ENCODE peak calls at places on chromosomes 16 and 17, in five cellular contexts. Z is gastrocnemius medialis, L is neural progenitor cell, O is psoas muscle, W is substantia nigra. U is an unnamed sample.

GRCh38 chr17:14197582-14197981 is 39.1 kb downstream of the CDRT15 start:
- DNase-seq in O (no peak), W (no peak), Z (no peak), L (no peak), U (no peak)

GRCh38 chr17:41615454-41615853 is 2.9 kb upstream of the KRT16 start:
- DNase-seq in Z (no peak), O (no peak), W (no peak), L (peak), U (no peak)

GRCh38 chr16:28543072-28543471 is 4.3 kb upstream of the NUPR1 start:
- DNase-seq in W (no peak), Z (peak), L (no peak), O (no peak), U (no peak)

GRCh38 chr17:76179496-76180467 is 38.7 kb upstream of the FOXJ1 start:
- DNase-seq in L (no peak), O (no peak), Z (no peak), W (no peak), U (no peak)

GRCh38 chr16:57187508-57187854 is 1.4 kb downstream of the RSPRY1 start:
- DNase-seq in L (no peak), Z (no peak), O (no peak), W (no peak), U (no peak)

GRCh38 chr16:525520-526180 is 1.9 kb upstream of the CAPN15 start:
- DNase-seq in Z (no peak), L (no peak), O (no peak), W (no peak), U (no peak)

GRCh38 chr17:66472123-66472522 is 169.7 kb downstream of the PRKCA start:
- DNase-seq in W (no peak), O (no peak), L (no peak), Z (no peak), U (no peak)

GRCh38 chr16:85826686-85827247 is 27.3 kb downstream of the COX4I1 start:
- DNase-seq in L (no peak), O (no peak), W (no peak), Z (no peak), U (no peak)

GRCh38 chr17:77724876-77725615 is 233.5 kb upstream of the TNRC6C start:
- DNase-seq in Z (no peak), L (no peak), W (no peak), O (no peak), U (peak)

GRCh38 chr17:44408786-44409185 is 19.3 kb upstream of the ITGA2B start:
- DNase-seq in Z (no peak), O (no peak), W (no peak), L (no peak), U (no peak)

GRCh38 chr17:50944054-50944901 is 78.1 kb upstream of the TOB1 start:
- DNase-seq in Z (peak), W (peak), L (peak), O (peak), U (no peak)

GRCh38 chr17:1492249-1493206 is at the start of gene MYO1C:
- DNase-seq in W (no peak), Z (peak), O (peak), L (peak), U (no peak)

GRCh38 chr16:53614346-53614745 is 89.3 kb downstream of the RPGRIP1L start:
- DNase-seq in O (no peak), L (no peak), Z (no peak), W (no peak), U (no peak)

GRCh38 chr17:34378664-34379101 is 15.7 kb upstream of the CCL1 start:
- DNase-seq in Z (no peak), W (no peak), O (no peak), L (no peak), U (no peak)

GRCh38 chr16:56241596-56241995 is 50.3 kb downstream of the GNAO1 start:
- DNase-seq in L (no peak), W (no peak), Z (no peak), O (no peak), U (peak)

GRCh38 chr17:43713494-43714162 is 45.0 kb downstream of the SOST start:
- DNase-seq in L (peak), O (no peak), W (no peak), Z (no peak), U (no peak)

GRCh38 chr16:65663774-65664173 is 541.9 kb upstream of the CDH11 start:
- DNase-seq in O (no peak), L (no peak), Z (no peak), W (no peak), U (no peak)

GRCh38 chr16:84922351-84923135 is 88.8 kb downstream of the ZDHHC7 start:
- DNase-seq in L (peak), Z (peak), O (peak), W (no peak), U (no peak)

GRCh38 chr17:52383493-52384100 is 225.1 kb upstream of the CA10 start:
- DNase-seq in Z (peak), L (peak), O (no peak), W (no peak), U (no peak)

GRCh38 chr16:86510465-86511261 is at the start of gene FOXF1:
- DNase-seq in L (peak), Z (no peak), O (peak), W (no peak), U (no peak)

GRCh38 chr17:77349976-77350830 is 209.4 kb downstream of the SEC14L1 start:
- DNase-seq in L (no peak), O (no peak), W (no peak), Z (no peak), U (no peak)

GRCh38 chr16:85151603-85152413 is 39.5 kb upstream of the CIBAR2 start:
- DNase-seq in L (no peak), Z (peak), O (peak), W (peak), U (peak)

GRCh38 chr16:58062821-58063220 is 37.3 kb downstream of the MMP15 start:
- DNase-seq in O (no peak), L (no peak), Z (no peak), W (no peak), U (no peak)

GRCh38 chr16:67169642-67170167 is 633 bp upstream of the NOL3 start:
- DNase-seq in W (no peak), Z (peak), L (peak), O (no peak), U (no peak)

GRCh38 chr16:10083301-10083700 is 98.9 kb downstream of the GRIN2A start:
- DNase-seq in W (no peak), L (no peak), Z (no peak), O (no peak), U (no peak)

GRCh38 chr17:45893725-45894021 is 681 bp upstream of the MAPT start:
- DNase-seq in O (no peak), Z (no peak), L (no peak), W (no peak), U (no peak)

GRCh38 chr16:48347191-48347860 is 37.9 kb downstream of the SIAH1 start:
- DNase-seq in O (no peak), L (no peak), W (no peak), Z (no peak), U (no peak)

DNA sequence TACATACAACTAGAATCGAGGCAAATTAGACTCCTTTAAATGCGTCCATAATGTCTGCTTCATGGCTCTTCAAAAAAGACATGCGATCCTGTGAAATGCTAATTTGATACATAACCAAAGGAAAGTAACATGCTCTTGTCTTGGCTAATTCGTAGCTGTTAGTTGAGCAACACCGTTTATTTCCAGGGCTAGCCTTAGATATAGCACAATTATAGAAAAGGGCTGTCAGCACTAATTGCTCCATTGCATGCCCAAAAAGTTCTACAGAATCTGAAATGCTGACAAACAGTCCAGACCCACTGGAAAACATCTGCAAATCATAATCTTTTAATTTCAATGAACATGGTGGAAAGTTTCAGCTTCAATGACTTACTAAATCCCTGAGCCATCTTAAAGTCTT is 43.0 kb upstream of the NUDT7 start:
- DNase-seq in L (no peak), Z (no peak), O (no peak), W (no peak), U (no peak)
- H3K27ac ChIP-seq in L (no peak), Z (no peak), O (no peak), W (no peak), U (no peak)

GRCh38 chr16:70749681-70750601 is 51.0 kb downstream of the VAC14 start:
- DNase-seq in W (no peak), O (no peak), Z (no peak), L (peak), U (no peak)

GRCh38 chr16:70750893-70751467 is 50.0 kb downstream of the VAC14 start:
- DNase-seq in W (no peak), L (no peak), Z (peak), O (peak), U (peak)

GRCh38 chr16:70752381-70752780 is 48.6 kb downstream of the VAC14 start:
- DNase-seq in W (no peak), O (peak), Z (no peak), L (no peak), U (no peak)

GRCh38 chr16:70753228-70753627 is 47.7 kb downstream of the VAC14 start:
- DNase-seq in W (no peak), L (no peak), O (peak), Z (peak), U (no peak)

GRCh38 chr16:70751593-70751992 is 49.4 kb downstream of the VAC14 start:
- DNase-seq in L (no peak), Z (no peak), O (peak), W (no peak), U (no peak)
- H3K27ac ChIP-seq in L (no peak), Z (peak), O (peak), W (no peak), U (peak)

DNA sequence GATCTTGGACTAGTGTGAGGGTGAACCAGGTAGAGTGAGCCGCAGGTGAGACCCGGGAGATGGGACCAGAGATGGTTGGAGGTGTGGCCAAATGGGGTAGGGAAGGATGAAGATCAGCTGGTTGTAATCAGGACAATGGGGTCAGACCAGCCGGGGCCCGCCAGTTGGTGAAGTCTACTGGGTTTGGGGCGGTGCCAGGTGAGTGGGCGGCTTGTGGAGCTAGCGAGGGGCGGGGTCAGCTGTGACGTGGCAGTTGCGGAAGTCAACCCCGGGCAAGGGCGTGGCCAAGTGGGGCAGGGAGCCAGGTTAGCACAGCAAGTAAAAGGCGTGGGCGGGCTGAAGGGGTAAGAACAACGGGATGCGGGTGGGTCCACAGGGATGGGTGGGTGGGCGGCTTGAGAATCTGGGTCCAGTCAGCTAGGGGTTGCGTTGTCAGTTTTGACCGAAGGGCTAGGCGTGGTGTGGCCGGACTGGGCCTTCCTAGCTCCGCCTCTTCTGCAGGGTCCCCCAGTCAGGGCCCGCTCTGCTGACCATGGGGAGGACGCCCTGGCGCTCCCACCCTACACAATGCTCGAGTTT is 25.5 kb upstream of the ALKBH5 start:
- DNase-seq in L (peak), W (no peak), O (peak), Z (peak), U (peak)
- H3K27ac ChIP-seq in L (no peak), W (no peak), O (peak), Z (peak), U (peak)

DNA sequence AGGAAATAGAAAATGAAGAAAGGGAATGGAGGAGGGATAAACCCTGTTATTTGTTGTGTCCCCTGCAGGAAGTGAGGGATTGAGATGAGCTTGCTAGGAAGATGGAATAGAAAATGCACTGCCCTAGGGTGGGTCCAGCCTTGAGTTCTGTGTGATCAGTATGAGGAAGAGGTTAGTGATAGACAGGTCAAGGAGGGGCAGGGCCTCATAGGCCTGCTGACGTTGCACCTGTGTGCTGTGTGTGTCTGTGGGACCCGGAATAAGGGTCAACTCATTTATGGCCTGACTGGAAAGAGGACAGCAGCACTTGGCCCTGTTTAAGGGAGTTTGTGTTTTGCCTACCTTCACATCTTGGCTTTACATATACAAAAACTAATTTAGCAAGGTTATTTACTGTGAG is 26.3 kb downstream of the DEF8 start:
- DNase-seq in O (no peak), L (no peak), Z (no peak), W (no peak), U (no peak)
- H3K27ac ChIP-seq in O (no peak), L (no peak), Z (no peak), W (no peak), U (no peak)

DNA sequence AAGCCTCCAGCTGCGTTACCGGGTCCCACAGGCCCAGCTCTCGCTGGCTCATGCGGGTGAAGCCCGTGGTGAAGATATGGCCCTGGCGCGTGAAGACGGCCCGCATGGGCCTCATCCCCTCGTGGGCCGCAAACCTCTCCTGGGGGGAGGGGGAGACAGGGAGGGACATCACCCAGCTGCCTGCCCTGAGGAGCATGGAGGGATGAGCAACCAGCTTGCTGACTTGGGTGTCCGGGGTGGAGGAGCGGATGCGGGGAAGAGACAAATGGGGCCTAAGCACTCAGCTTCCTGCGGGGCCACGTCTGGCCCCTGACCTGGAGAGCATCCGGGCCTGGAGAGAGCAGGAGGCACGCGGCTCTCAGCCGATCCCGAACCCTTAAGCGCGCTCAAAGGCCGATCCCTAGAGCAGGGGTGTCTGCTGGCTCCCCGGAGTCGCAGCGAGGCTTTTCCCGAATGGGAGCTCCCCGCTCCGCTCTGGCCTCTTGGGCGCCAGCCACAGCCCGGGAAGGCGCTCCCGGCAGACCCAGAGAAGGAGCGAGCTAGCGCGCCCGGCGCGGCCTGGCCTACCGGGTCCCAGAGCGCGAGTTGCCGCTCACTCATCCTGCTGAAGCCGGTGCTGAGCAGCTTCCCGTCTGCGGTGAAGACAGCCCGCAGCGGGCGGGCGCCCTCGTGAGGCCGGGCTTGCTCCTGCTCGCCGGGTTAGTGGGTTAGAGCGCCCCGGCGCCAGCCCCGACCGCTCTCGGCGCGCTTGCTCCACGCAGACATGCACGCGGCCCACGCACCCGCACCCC is 5.0 kb downstream of the CORO6 start:
- DNase-seq in Z (peak), O (peak), L (peak), W (no peak), U (peak)
- H3K27ac ChIP-seq in Z (peak), O (peak), L (no peak), W (peak), U (no peak)

GRCh38 chr16:73046484-73047214 is 1.3 kb downstream of the ZFHX3 start:
- DNase-seq in Z (no peak), L (no peak), O (no peak), W (no peak), U (no peak)
- H3K27ac ChIP-seq in Z (peak), L (no peak), O (peak), W (no peak), U (peak)

U was measured in ascending aorta.